ENCODE peak calls at places on chromosomes 5 and 9, in nine cellular contexts. U is AML-193; S is SJCRH30; B is hippocampal formation; M is SW480; N is stimulated activated CD4-positive, alpha-beta T cell treated with anti-CD3 and anti-CD28 coated beads, Interleukin-1b, Interleukin-23, amount 100 ng/mL, for 48 hours; L is nephron progenitor cell; K is midbrain; D is foreskin fibroblast. X is an unnamed sample.
A peak's percentile ranks its signal among the peaks of the same experiment; 100 is the strongest.

GRCh38 chr5:170475269-170476000 is 28.4 kb upstream of the KCNIP1 start:
- DNase-seq in U (no peak), L (no peak), M (no peak), S (no peak), D (no peak), B (no peak), K (peak; percentile 22), N (no peak), X (no peak)

GRCh38 chr9:135139366-135139965 is 52.0 kb downstream of the OLFM1 start:
- DNase-seq in L (no peak), M (no peak), K (no peak), D (no peak), S (peak; percentile 9), U (no peak), N (no peak), B (no peak), X (peak; percentile 55)

GRCh38 chr5:32312194-32312681 is 501 bp downstream of the MTMR12 start:
- DNase-seq in B (peak; percentile 15), M (peak; percentile 40), K (peak; percentile 34), U (no peak), S (peak; percentile 78), L (peak; percentile 63), D (peak; percentile 55), N (peak; percentile 46), X (peak; percentile 38)

GRCh38 chr5:176396330-176396729 is 7.8 kb downstream of the HIGD2A start:
- DNase-seq in M (no peak), N (no peak), L (no peak), S (no peak), U (no peak), B (no peak), K (no peak), D (no peak), X (no peak)

GRCh38 chr9:79694208-79694607 is 122.4 kb downstream of the TLE4 start:
- DNase-seq in L (no peak), K (no peak), S (no peak), U (no peak), N (no peak), D (no peak), B (no peak), M (no peak), X (no peak)

GRCh38 chr9:120230227-120230626 is 349.7 kb downstream of the CDK5RAP2 start:
- DNase-seq in K (no peak), B (no peak), L (no peak), S (no peak), N (no peak), D (no peak), U (no peak), M (no peak), X (no peak)

GRCh38 chr5:25707093-25707492 is 1062.3 kb upstream of the CDH10 start:
- DNase-seq in M (no peak), B (no peak), L (no peak), K (no peak), S (no peak), U (no peak), D (no peak), N (no peak), X (no peak)

GRCh38 chr9:89759563-89759962 is 154.8 kb downstream of the GADD45G start:
- DNase-seq in S (peak; percentile 87), K (no peak), M (no peak), L (no peak), U (no peak), D (no peak), N (no peak), B (no peak), X (no peak)

GRCh38 chr5:146744358-146744757 is 134.2 kb downstream of the PPP2R2B start:
- DNase-seq in L (no peak), B (peak; percentile 76), K (peak; percentile 76), S (no peak), N (no peak), M (no peak), D (no peak), U (no peak), X (peak; percentile 25)

GRCh38 chr5:2093859-2094615 is 211.3 kb upstream of the IRX4 start:
- DNase-seq in S (no peak), M (peak; percentile 71), D (peak; percentile 95), K (no peak), B (no peak), L (no peak), U (no peak), N (no peak), X (no peak)

GRCh38 chr5:165423697-165424299 is 1918.4 kb downstream of the MAT2B start:
- DNase-seq in D (no peak), B (no peak), K (no peak), L (no peak), N (no peak), S (no peak), M (no peak), U (no peak), X (no peak)

GRCh38 chr5:67163231-67163756 is 33.3 kb downstream of the CD180 start:
- DNase-seq in S (no peak), D (no peak), K (no peak), U (no peak), B (no peak), L (no peak), M (no peak), N (no peak), X (no peak)

GRCh38 chr5:91103353-91104061 is 279.6 kb downstream of the ARRDC3 start:
- DNase-seq in B (no peak), U (peak; percentile 16), M (no peak), N (no peak), L (no peak), K (no peak), D (peak; percentile 27), S (no peak), X (no peak)

GRCh38 chr9:83964973-83965349 is 15.1 kb downstream of the HNRNPK start:
- DNase-seq in B (no peak), D (no peak), K (no peak), L (no peak), N (no peak), U (no peak), M (peak; percentile 35), S (peak; percentile 49), X (peak; percentile 38)

GRCh38 chr9:114757984-114758383 is 47.9 kb downstream of the TNFSF15 start:
- DNase-seq in L (no peak), S (peak; percentile 17), B (no peak), U (no peak), D (no peak), K (no peak), N (no peak), M (no peak), X (no peak)

GRCh38 chr5:178149199-178149932 is 4.3 kb downstream of the NHP2 start:
- DNase-seq in U (no peak), M (no peak), S (no peak), B (no peak), N (no peak), D (no peak), K (no peak), L (no peak), X (no peak)

GRCh38 chr9:95835398-95835797 is 40.1 kb upstream of the ERCC6L2 start:
- DNase-seq in M (no peak), U (no peak), S (no peak), K (no peak), N (no peak), L (no peak), B (no peak), D (no peak), X (no peak)

GRCh38 chr9:37309136-37309535 is 113.4 kb upstream of the GRHPR start:
- DNase-seq in K (no peak), B (no peak), U (no peak), L (no peak), N (peak; percentile 15), M (no peak), D (no peak), S (peak; percentile 26), X (no peak)

GRCh38 chr9:87375397-87376073 is 122.1 kb upstream of the DAPK1 start:
- DNase-seq in L (no peak), K (no peak), D (no peak), M (peak; percentile 13), U (no peak), S (no peak), N (no peak), B (no peak), X (peak; percentile 24)

GRCh38 chr5:179061025-179061424 is 852 bp downstream of the ZNF354C start:
- DNase-seq in N (no peak), L (no peak), S (no peak), M (no peak), B (no peak), K (no peak), D (no peak), U (no peak), X (peak; percentile 1)

GRCh38 chr5:96844476-96844990 is 31.8 kb upstream of the ERAP2 start:
- DNase-seq in S (peak; percentile 28), D (peak; percentile 30), N (no peak), L (no peak), U (peak; percentile 27), B (no peak), M (no peak), K (no peak), X (no peak)

GRCh38 chr9:113164536-113165300 is 13.9 kb downstream of the SLC31A2 start:
- DNase-seq in U (no peak), D (peak; percentile 57), K (peak; percentile 64), L (no peak), B (peak; percentile 43), N (no peak), M (no peak), S (no peak), X (peak; percentile 66)

GRCh38 chr5:127216906-127217675 is 73.5 kb upstream of the MEGF10 start:
- DNase-seq in K (no peak), L (peak; percentile 16), B (no peak), N (no peak), S (peak; percentile 75), U (no peak), D (no peak), M (no peak), X (no peak)

GRCh38 chr5:167573274-167574127 is 717.9 kb upstream of the WWC1 start:
- DNase-seq in B (no peak), U (no peak), D (peak; percentile 45), N (no peak), S (peak; percentile 36), M (peak; percentile 70), L (peak; percentile 52), K (no peak), X (peak; percentile 90)

GRCh38 chr5:119274024-119274766 is 81.6 kb upstream of the TNFAIP8 start:
- DNase-seq in K (no peak), N (no peak), M (peak; percentile 32), B (no peak), L (no peak), D (no peak), U (no peak), S (no peak), X (no peak)

GRCh38 chr5:146103594-146103993 is 1.8 kb downstream of the PLAC8L1 start:
- DNase-seq in M (no peak), B (no peak), N (no peak), L (no peak), S (no peak), U (peak; percentile 8), K (no peak), D (peak; percentile 6), X (no peak)

GRCh38 chr5:2303391-2304100 is 420.8 kb upstream of the IRX4 start:
- DNase-seq in B (no peak), M (no peak), S (peak; percentile 4), L (peak; percentile 34), N (no peak), K (no peak), D (no peak), U (no peak), X (no peak)

GRCh38 chr5:14490309-14490711 is 91.3 kb upstream of the OTULINL start:
- DNase-seq in D (peak; percentile 40), K (no peak), S (no peak), B (no peak), U (no peak), M (no peak), N (no peak), L (no peak), X (peak; percentile 34)

GRCh38 chr9:69036799-69037198 is 1.2 kb downstream of the FXN start:
- DNase-seq in M (no peak), N (no peak), B (no peak), D (no peak), K (no peak), L (no peak), U (no peak), S (no peak), X (no peak)

GRCh38 chr5:173310861-173311515 is 17.2 kb downstream of the STC2 start:
- DNase-seq in L (no peak), K (peak; percentile 59), N (no peak), S (no peak), M (no peak), B (peak; percentile 29), D (no peak), U (no peak), X (peak; percentile 13)

GRCh38 chr9:95494416-95495371 is 22.1 kb downstream of the PTCH1 start:
- DNase-seq in U (peak; percentile 20), N (peak; percentile 85), D (no peak), K (no peak), M (peak; percentile 87), B (no peak), L (peak; percentile 49), S (no peak), X (peak; percentile 92)

X was measured in G401.